ENCODE peak calls at places on chromosomes 5 and 9, in five cellular contexts. G is EH, E is MCF 10A, K is NCI-H1694 treated with DMSO at 0.1 percent for 48 hours, X is aorta. M is an unnamed sample.
A peak's percentile ranks its signal among the peaks of the same experiment; 100 is the strongest.

GRCh38 chr9:28960602-28961001 is 1387.3 kb upstream of the C9orf72 start:
- DNase-seq in G (no peak), E (no peak), K (no peak), X (no peak), M (no peak)

GRCh38 chr5:123176224-123176937 is 87.3 kb downstream of the PRDM6 start:
- DNase-seq in G (peak; percentile 42), E (peak; percentile 24), K (no peak), X (no peak), M (no peak)

GRCh38 chr5:91956738-91957137 is 573.6 kb upstream of the ARRDC3 start:
- DNase-seq in G (no peak), E (no peak), K (no peak), X (no peak), M (no peak)

GRCh38 chr5:38556115-38556598 is 289 bp downstream of the LIFR start:
- DNase-seq in G (no peak), E (no peak), K (no peak), X (no peak), M (no peak)

GRCh38 chr9:129580211-129580915 is 40.5 kb downstream of the C9orf50 start:
- DNase-seq in G (no peak), E (no peak), K (no peak), X (no peak), M (no peak)

GRCh38 chr5:106964102-106964501 is 706.6 kb downstream of the EFNA5 start:
- DNase-seq in G (no peak), E (peak; percentile 39), K (no peak), X (no peak), M (no peak)

GRCh38 chr5:116280149-116280803 is 195.5 kb downstream of the COMMD10 start:
- DNase-seq in G (no peak), E (no peak), K (no peak), X (no peak), M (no peak)

GRCh38 chr9:34603610-34604231 is 8.2 kb downstream of the RPP25L start:
- DNase-seq in G (peak; percentile 75), E (peak; percentile 82), K (peak; percentile 63), X (peak; percentile 85), M (peak; percentile 72)

GRCh38 chr9:121929893-121930875 is 162.9 kb downstream of the TTLL11 start:
- DNase-seq in G (peak; percentile 67), E (no peak), K (no peak), X (no peak), M (no peak)